ENCODE peak calls at places on chromosomes 16 and 17, in six cellular contexts. One of them, this sample, is unnamed.

GRCh38 chr16:57533618-57534336 is 2.6 kb downstream of the CCDC102A start:
- DNase-seq in endothelial cell of umbilical vein: peak
- DNase-seq in K562: no peak
- DNase-seq in HepG2: no peak
- DNase-seq in A549: no peak
- DNase-seq in GM12878: no peak
- DNase-seq in this sample: peak

GRCh38 chr17:17579691-17580090 is 11.8 kb downstream of the PEMT start:
- DNase-seq in GM12878: no peak
- DNase-seq in K562: no peak
- DNase-seq in endothelial cell of umbilical vein: no peak
- DNase-seq in A549: no peak
- DNase-seq in HepG2: no peak
- DNase-seq in this sample: no peak

GRCh38 chr16:86766700-86767099 is 188.4 kb downstream of the FOXL1 start:
- DNase-seq in endothelial cell of umbilical vein: no peak
- DNase-seq in A549: no peak
- DNase-seq in GM12878: no peak
- DNase-seq in HepG2: no peak
- DNase-seq in K562: no peak
- DNase-seq in this sample: no peak

GRCh38 chr16:55189975-55190636 is 133.9 kb upstream of the IRX6 start:
- DNase-seq in HepG2: no peak
- DNase-seq in K562: no peak
- DNase-seq in GM12878: no peak
- DNase-seq in A549: no peak
- DNase-seq in endothelial cell of umbilical vein: no peak
- DNase-seq in this sample: no peak

GRCh38 chr16:3497771-3498170 is 2.5 kb upstream of the C16orf90 start:
- DNase-seq in A549: no peak
- DNase-seq in endothelial cell of umbilical vein: no peak
- DNase-seq in HepG2: no peak
- DNase-seq in K562: no peak
- DNase-seq in GM12878: no peak
- DNase-seq in this sample: no peak

GRCh38 chr17:19237389-19238166 is 412 bp downstream of the EPN2 start:
- DNase-seq in HepG2: no peak
- DNase-seq in endothelial cell of umbilical vein: peak
- DNase-seq in GM12878: no peak
- DNase-seq in K562: peak
- DNase-seq in A549: peak
- DNase-seq in this sample: no peak

GRCh38 chr17:79706931-79707382 is 23.8 kb upstream of the ENPP7 start:
- DNase-seq in GM12878: no peak
- DNase-seq in A549: no peak
- DNase-seq in K562: no peak
- DNase-seq in HepG2: no peak
- DNase-seq in endothelial cell of umbilical vein: no peak
- DNase-seq in this sample: no peak

GRCh38 chr17:78416791-78417530 is 38.5 kb downstream of the PGS1 start:
- DNase-seq in endothelial cell of umbilical vein: peak
- DNase-seq in A549: no peak
- DNase-seq in HepG2: no peak
- DNase-seq in GM12878: no peak
- DNase-seq in K562: no peak
- DNase-seq in this sample: peak

GRCh38 chr16:67034478-67034877 is 5.5 kb downstream of the CBFB start:
- DNase-seq in endothelial cell of umbilical vein: peak
- DNase-seq in HepG2: no peak
- DNase-seq in GM12878: no peak
- DNase-seq in A549: no peak
- DNase-seq in K562: no peak
- DNase-seq in this sample: no peak

GRCh38 chr16:21703589-21704174 is 39.9 kb downstream of the OTOA start:
- DNase-seq in A549: no peak
- DNase-seq in HepG2: no peak
- DNase-seq in GM12878: peak
- DNase-seq in endothelial cell of umbilical vein: no peak
- DNase-seq in K562: no peak
- DNase-seq in this sample: no peak

DNA sequence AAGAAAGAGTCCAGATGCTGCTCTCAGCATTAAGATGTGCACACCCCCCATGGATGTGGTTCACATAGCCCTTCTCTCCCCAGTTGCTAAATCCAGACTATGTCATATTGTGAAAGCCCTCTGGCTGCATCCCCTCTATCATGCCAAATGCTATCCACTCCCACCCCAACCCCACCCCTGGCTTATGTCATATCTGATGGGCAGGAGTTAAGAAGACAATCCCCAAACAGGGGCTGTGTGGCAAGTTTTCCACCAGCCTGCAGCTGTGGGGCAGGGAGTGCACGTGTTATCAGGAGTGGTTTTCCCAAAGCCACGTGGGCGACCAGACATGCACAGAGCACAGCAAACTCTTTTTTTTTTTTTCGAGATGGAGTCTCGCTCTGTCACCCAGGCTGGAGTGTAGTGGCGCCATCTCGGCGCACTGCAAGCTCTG is 10.0 kb downstream of the FAM117A start:
- DNase-seq in GM12878: no peak
- DNase-seq in A549: no peak
- DNase-seq in endothelial cell of umbilical vein: no peak
- DNase-seq in HepG2: no peak
- DNase-seq in K562: peak
- DNase-seq in this sample: peak
- TF ChIP-seq MYC in GM12878: no peak
- TF ChIP-seq MYC in A549: no peak
- TF ChIP-seq MYC in endothelial cell of umbilical vein: no peak
- TF ChIP-seq MYC in HepG2: no peak
- TF ChIP-seq MYC in K562: peak
- TF ChIP-seq MYC in this sample: no peak

DNA sequence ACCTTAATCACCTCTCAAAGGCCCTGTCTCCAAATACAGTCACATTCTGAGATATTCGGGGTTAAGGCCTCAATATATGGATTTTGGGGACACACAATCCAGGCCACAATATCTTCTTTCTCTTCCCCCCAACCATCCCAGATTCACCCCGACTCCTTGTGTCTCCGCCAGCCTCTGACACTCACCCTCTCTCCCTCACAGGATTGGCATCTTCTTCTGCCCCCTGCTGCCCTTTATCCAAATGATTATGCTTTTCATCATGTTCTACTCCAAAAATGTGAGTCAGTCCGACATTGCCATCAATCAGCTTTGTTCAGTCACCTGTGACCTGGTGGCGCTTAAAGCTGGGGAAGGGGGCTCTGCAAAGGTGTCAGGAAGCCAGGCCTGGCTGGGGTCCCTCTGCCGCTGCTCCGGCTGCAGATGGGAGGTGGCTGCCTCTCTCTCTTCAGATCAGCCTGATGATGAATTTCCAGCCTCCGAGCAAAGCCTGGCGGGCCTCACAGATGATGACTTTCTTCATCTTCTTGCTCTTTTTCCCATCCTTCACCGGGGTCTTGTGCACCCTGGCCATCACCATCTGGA is 35.1 kb downstream of the GDE1 start:
- DNase-seq in GM12878: no peak
- DNase-seq in A549: no peak
- DNase-seq in endothelial cell of umbilical vein: no peak
- DNase-seq in K562: peak
- DNase-seq in HepG2: no peak
- DNase-seq in this sample: no peak
- TF ChIP-seq CTCF in GM12878: no peak
- TF ChIP-seq CTCF in A549: peak
- TF ChIP-seq CTCF in endothelial cell of umbilical vein: no peak
- TF ChIP-seq CTCF in K562: no peak
- TF ChIP-seq CTCF in HepG2: peak
- TF ChIP-seq CTCF in this sample: no peak

GRCh38 chr17:40551091-40551873 is 14.0 kb downstream of the CCR7 start:
- DNase-seq in A549: peak
- DNase-seq in GM12878: no peak
- DNase-seq in HepG2: peak
- DNase-seq in endothelial cell of umbilical vein: no peak
- DNase-seq in K562: no peak
- DNase-seq in this sample: peak
- TF ChIP-seq POLR2A in A549: no peak
- TF ChIP-seq POLR2A in GM12878: peak
- TF ChIP-seq POLR2A in HepG2: no peak
- TF ChIP-seq POLR2A in endothelial cell of umbilical vein: no peak
- TF ChIP-seq POLR2A in K562: no peak
- TF ChIP-seq POLR2A in this sample: no peak

DNA sequence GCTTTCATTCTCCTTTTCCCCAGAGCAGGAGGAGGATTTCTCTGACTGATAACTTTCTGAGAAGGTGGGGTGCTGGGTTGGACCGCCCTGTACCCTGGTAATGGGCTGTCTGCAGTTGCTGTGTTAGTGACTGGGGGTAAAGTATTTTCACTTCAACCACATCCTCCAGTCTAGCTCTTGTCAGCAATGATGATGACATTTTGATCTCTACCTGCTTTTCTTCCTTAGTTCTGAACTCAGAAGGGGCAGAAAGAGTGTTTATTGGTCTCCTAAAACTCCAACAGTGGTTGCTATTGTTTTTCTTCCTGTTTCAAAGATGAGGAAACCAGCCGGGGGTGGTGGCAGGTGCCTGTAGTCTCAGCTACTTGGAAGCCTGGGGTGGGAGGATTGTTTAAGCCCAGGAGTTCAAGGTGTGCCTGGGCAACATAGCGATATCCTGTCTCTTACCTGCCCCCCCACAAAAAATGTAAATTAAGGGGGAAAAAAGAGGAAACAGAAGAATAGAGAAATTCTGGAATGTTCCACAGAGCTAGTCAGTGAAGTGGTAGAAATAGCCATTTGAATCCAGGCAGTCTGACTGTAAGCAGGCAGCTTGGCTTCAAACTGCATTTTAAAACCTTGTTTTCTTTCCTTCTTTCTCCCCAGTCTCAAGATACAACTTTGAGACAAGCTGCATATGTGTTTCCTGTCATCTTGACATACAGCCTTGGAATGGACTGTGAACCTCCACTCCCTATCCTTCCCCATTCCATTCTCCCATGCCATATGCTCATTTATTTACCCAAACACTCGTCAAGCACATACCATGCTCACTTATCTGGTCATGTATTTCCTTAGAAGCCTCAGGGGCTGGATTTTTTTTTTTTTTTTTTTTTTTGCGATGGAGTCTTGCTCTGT is 3.3 kb upstream of the N4BP1 start:
- DNase-seq in HepG2: peak
- DNase-seq in endothelial cell of umbilical vein: no peak
- DNase-seq in A549: no peak
- DNase-seq in K562: no peak
- DNase-seq in GM12878: no peak
- DNase-seq in this sample: peak
- TF ChIP-seq MYC in HepG2: no peak
- TF ChIP-seq MYC in endothelial cell of umbilical vein: no peak
- TF ChIP-seq MYC in A549: no peak
- TF ChIP-seq MYC in K562: no peak
- TF ChIP-seq MYC in GM12878: no peak
- TF ChIP-seq MYC in this sample: no peak

GRCh38 chr17:76296889-76297288 is 11.2 kb downstream of the QRICH2 start:
- DNase-seq in endothelial cell of umbilical vein: no peak
- DNase-seq in A549: no peak
- DNase-seq in K562: no peak
- DNase-seq in HepG2: no peak
- DNase-seq in GM12878: no peak
- DNase-seq in this sample: no peak

GRCh38 chr17:76292567-76292966 is 15.5 kb downstream of the QRICH2 start:
- DNase-seq in K562: no peak
- DNase-seq in HepG2: no peak
- DNase-seq in A549: no peak
- DNase-seq in GM12878: no peak
- DNase-seq in endothelial cell of umbilical vein: no peak
- DNase-seq in this sample: no peak

GRCh38 chr17:76293106-76293505 is 15.0 kb downstream of the QRICH2 start:
- DNase-seq in A549: no peak
- DNase-seq in K562: no peak
- DNase-seq in HepG2: no peak
- DNase-seq in GM12878: no peak
- DNase-seq in endothelial cell of umbilical vein: no peak
- DNase-seq in this sample: no peak

GRCh38 chr17:76297436-76297835 is 10.6 kb downstream of the QRICH2 start:
- DNase-seq in A549: no peak
- DNase-seq in GM12878: no peak
- DNase-seq in HepG2: no peak
- DNase-seq in K562: no peak
- DNase-seq in endothelial cell of umbilical vein: peak
- DNase-seq in this sample: no peak

DNA sequence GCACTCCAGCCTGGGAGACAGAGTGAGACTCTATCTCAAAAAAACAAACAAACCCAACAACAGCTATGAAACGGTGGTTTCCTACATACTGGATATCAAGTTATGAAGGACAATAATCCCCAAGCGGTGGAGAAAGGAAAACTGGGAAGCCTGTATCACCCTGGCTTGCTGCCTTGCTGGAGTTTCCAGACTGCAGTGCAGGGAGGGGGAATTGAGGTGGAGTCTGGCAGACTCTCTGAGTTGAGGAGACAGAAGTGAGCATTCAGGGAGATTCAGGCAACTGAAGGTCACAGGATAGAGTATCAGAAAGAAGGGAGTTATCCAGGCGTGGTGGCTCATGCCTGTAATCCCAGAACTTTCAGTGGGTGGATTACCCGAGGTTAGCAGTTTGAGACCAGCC is 11.9 kb downstream of the QRICH2 start:
- DNase-seq in K562: no peak
- DNase-seq in GM12878: no peak
- DNase-seq in HepG2: no peak
- DNase-seq in endothelial cell of umbilical vein: no peak
- DNase-seq in A549: no peak
- DNase-seq in this sample: no peak
- TF ChIP-seq CTCF in K562: no peak
- TF ChIP-seq CTCF in GM12878: no peak
- TF ChIP-seq CTCF in HepG2: no peak
- TF ChIP-seq CTCF in endothelial cell of umbilical vein: no peak
- TF ChIP-seq CTCF in A549: no peak
- TF ChIP-seq CTCF in this sample: no peak

GRCh38 chr16:72848045-72848410 is 199.9 kb downstream of the ZFHX3 start:
- DNase-seq in endothelial cell of umbilical vein: no peak
- DNase-seq in GM12878: no peak
- DNase-seq in HepG2: no peak
- DNase-seq in A549: peak
- DNase-seq in K562: no peak
- DNase-seq in this sample: no peak

GRCh38 chr16:72847187-72848044 is 200.5 kb downstream of the ZFHX3 start:
- DNase-seq in GM12878: no peak
- DNase-seq in HepG2: peak
- DNase-seq in endothelial cell of umbilical vein: peak
- DNase-seq in K562: peak
- DNase-seq in A549: peak
- DNase-seq in this sample: peak

GRCh38 chr16:72850021-72850420 is 197.9 kb downstream of the ZFHX3 start:
- DNase-seq in HepG2: no peak
- DNase-seq in GM12878: no peak
- DNase-seq in A549: no peak
- DNase-seq in K562: no peak
- DNase-seq in endothelial cell of umbilical vein: no peak
- DNase-seq in this sample: no peak

GRCh38 chr16:72850863-72851262 is 197.1 kb downstream of the ZFHX3 start:
- DNase-seq in K562: no peak
- DNase-seq in endothelial cell of umbilical vein: peak
- DNase-seq in A549: no peak
- DNase-seq in GM12878: no peak
- DNase-seq in HepG2: no peak
- DNase-seq in this sample: no peak

GRCh38 chr16:72848759-72849664 is 198.9 kb downstream of the ZFHX3 start:
- DNase-seq in A549: peak
- DNase-seq in GM12878: no peak
- DNase-seq in HepG2: no peak
- DNase-seq in K562: peak
- DNase-seq in endothelial cell of umbilical vein: peak
- DNase-seq in this sample: no peak
- TF ChIP-seq POLR2A in A549: no peak
- TF ChIP-seq POLR2A in GM12878: no peak
- TF ChIP-seq POLR2A in HepG2: no peak
- TF ChIP-seq POLR2A in K562: no peak
- TF ChIP-seq POLR2A in endothelial cell of umbilical vein: no peak
- TF ChIP-seq POLR2A in this sample: no peak

GRCh38 chr16:51050379-51050710 is 100.7 kb downstream of the SALL1 start:
- DNase-seq in K562: no peak
- DNase-seq in endothelial cell of umbilical vein: no peak
- DNase-seq in GM12878: no peak
- DNase-seq in HepG2: peak
- DNase-seq in A549: no peak
- DNase-seq in this sample: no peak
- TF ChIP-seq MYC in K562: no peak
- TF ChIP-seq MYC in endothelial cell of umbilical vein: no peak
- TF ChIP-seq MYC in GM12878: no peak
- TF ChIP-seq MYC in HepG2: no peak
- TF ChIP-seq MYC in A549: no peak
- TF ChIP-seq MYC in this sample: no peak